ENCODE peak calls at places on chromosome 19, in four cellular contexts. C is HepG2, U is H1, F is SK-N-SH. N is an unnamed sample.

GRCh38 chr19:39156230-39156890 is 30.8 kb downstream of the PAK4 start:
- DNase-seq in C (no peak), U (no peak), F (no peak), N (no peak)

GRCh38 chr19:1251233-1251502 is 2.8 kb downstream of the MIDN start:
- DNase-seq in C (peak), U (no peak), F (peak), N (peak)

GRCh38 chr19:55688422-55689218 is 13.6 kb downstream of the EPN1 start:
- DNase-seq in C (no peak), U (no peak), F (no peak), N (no peak)

GRCh38 chr19:45630463-45630862 is 8.7 kb downstream of the EML2 start:
- DNase-seq in C (no peak), U (no peak), F (peak), N (peak)

GRCh38 chr19:8304841-8305621 is 3.1 kb downstream of the CD320 start:
- DNase-seq in C (no peak), U (peak), F (peak), N (peak)

GRCh38 chr19:4705413-4706131 is 18.1 kb downstream of the DPP9 start:
- DNase-seq in C (peak), U (no peak), F (no peak), N (no peak)

GRCh38 chr19:1468274-1469199 is 10.5 kb downstream of the C19orf25 start:
- DNase-seq in C (no peak), U (peak), F (no peak), N (peak)

GRCh38 chr19:7618366-7618765 is 11.0 kb downstream of the XAB2 start:
- DNase-seq in C (peak), U (no peak), F (peak), N (peak)

GRCh38 chr19:9597027-9597426 is 12.7 kb upstream of the ZNF121 start:
- DNase-seq in C (no peak), U (no peak), F (no peak), N (no peak)

GRCh38 chr19:50660083-50660366 is 10.8 kb downstream of the C19orf81 start:
- DNase-seq in C (no peak), U (no peak), F (no peak), N (no peak)

GRCh38 chr19:5083547-5083965 is 114.6 kb downstream of the KDM4B start:
- DNase-seq in C (no peak), U (no peak), F (no peak), N (no peak)

GRCh38 chr19:1119475-1120217 is 15.9 kb downstream of the GPX4 start:
- DNase-seq in C (no peak), U (no peak), F (no peak), N (no peak)

GRCh38 chr19:47095707-47096704 is 17.6 kb downstream of the ZC3H4 start:
- DNase-seq in C (peak), U (no peak), F (no peak), N (peak)

GRCh38 chr19:11856568-11857264 is 8.2 kb downstream of the ZNF439 start:
- DNase-seq in C (no peak), U (no peak), F (no peak), N (no peak)

GRCh38 chr19:14333101-14333871 is 48.0 kb upstream of the ADGRE5 start:
- DNase-seq in C (no peak), U (peak), F (peak), N (no peak)

GRCh38 chr19:15456871-15457700 is 7.3 kb downstream of the RASAL3 start:
- DNase-seq in C (no peak), U (peak), F (no peak), N (peak)

GRCh38 chr19:46609511-46610412 is 8.6 kb downstream of the CALM3 start:
- DNase-seq in C (no peak), U (no peak), F (peak), N (no peak)

GRCh38 chr19:6828698-6829633 is 56.5 kb downstream of the VAV1 start:
- DNase-seq in C (no peak), U (no peak), F (no peak), N (peak)

GRCh38 chr19:51138549-51138979 is 3.5 kb upstream of the SIGLEC7 start:
- DNase-seq in C (no peak), U (no peak), F (no peak), N (no peak)

GRCh38 chr19:45442927-45443461 is 19.3 kb upstream of the ERCC1 start:
- DNase-seq in C (no peak), U (peak), F (peak), N (no peak)

GRCh38 chr19:45403781-45404556 is 900 bp downstream of the PPP1R13L start:
- DNase-seq in C (peak), U (peak), F (peak), N (peak)

GRCh38 chr19:54708781-54709180 is 15.5 kb upstream of the KIR3DL3 start:
- DNase-seq in C (no peak), U (no peak), F (no peak), N (no peak)

GRCh38 chr19:28377077-28377476 is 835.9 kb downstream of the UQCRFS1 start:
- DNase-seq in C (no peak), U (no peak), F (no peak), N (no peak)

GRCh38 chr19:45499196-45500180 is 1.2 kb downstream of the PPM1N start:
- DNase-seq in C (no peak), U (peak), F (peak), N (peak)

GRCh38 chr19:16078311-16078758 is 2.0 kb downstream of the TPM4 start:
- DNase-seq in C (no peak), U (no peak), F (no peak), N (no peak)

GRCh38 chr19:41886761-41887710 is 4.1 kb downstream of the ARHGEF1 start:
- DNase-seq in C (no peak), U (no peak), F (no peak), N (no peak)

GRCh38 chr19:40465025-40465780 is at the start of gene BLVRB:
- DNase-seq in C (peak), U (no peak), F (no peak), N (peak)

GRCh38 chr19:56156768-56157167 is 15.7 kb downstream of the ZNF444 start:
- DNase-seq in C (no peak), U (no peak), F (no peak), N (no peak)

GRCh38 chr19:4358709-4359626 is 15.6 kb downstream of the MPND start:
- DNase-seq in C (no peak), U (no peak), F (peak), N (no peak)

GRCh38 chr19:14082675-14082960 is 3.0 kb downstream of the C19orf67 start:
- DNase-seq in C (no peak), U (no peak), F (no peak), N (no peak)

GRCh38 chr19:56290104-56290503 is 17.6 kb downstream of the EDDM13 start:
- DNase-seq in C (no peak), U (no peak), F (no peak), N (no peak)

GRCh38 chr19:29577662-29577963 is 28.5 kb upstream of the POP4 start:
- DNase-seq in C (no peak), U (no peak), F (no peak), N (no peak)

GRCh38 chr19:13118424-13119193 is 545 bp downstream of the NACC1 start:
- DNase-seq in C (peak), U (peak), F (peak), N (peak)

GRCh38 chr19:35931874-35932202 is 4.3 kb upstream of the LRFN3 start:
- DNase-seq in C (no peak), U (no peak), F (no peak), N (no peak)

GRCh38 chr19:35925501-35925900 is 10.7 kb upstream of the LRFN3 start:
- DNase-seq in C (no peak), U (no peak), F (no peak), N (no peak)

GRCh38 chr19:35932291-35932936 is 3.8 kb upstream of the LRFN3 start:
- DNase-seq in C (no peak), U (no peak), F (no peak), N (no peak)

GRCh38 chr19:35931161-35931873 is 4.9 kb upstream of the LRFN3 start:
- DNase-seq in C (peak), U (peak), F (peak), N (peak)

GRCh38 chr19:35928507-35928906 is 7.7 kb upstream of the LRFN3 start:
- DNase-seq in C (no peak), U (no peak), F (no peak), N (no peak)
- TF ChIP-seq JUND in C (no peak), U (no peak), F (no peak), N (no peak)

DNA sequence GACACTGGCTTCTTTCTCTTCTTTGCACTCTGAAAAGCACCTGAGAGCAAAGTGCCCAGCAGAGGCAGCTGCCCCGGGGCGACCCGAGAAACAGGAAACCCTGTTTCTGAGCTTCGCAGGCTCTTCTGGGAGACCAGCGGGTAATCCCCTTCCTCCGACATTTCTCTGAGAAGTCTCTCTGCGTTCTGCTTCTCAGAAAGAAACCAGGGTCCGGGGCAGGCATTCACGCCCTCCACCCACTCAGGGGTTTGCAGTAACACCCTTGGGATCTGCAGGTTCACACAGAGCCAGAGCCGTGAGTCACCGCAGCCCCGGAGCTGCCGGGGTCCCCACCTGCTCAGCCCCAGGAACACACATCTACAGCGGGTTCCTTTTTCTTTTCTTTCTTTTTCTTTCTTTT is 86.0 kb downstream of the GADD45B start:
- DNase-seq in C (no peak), U (no peak), F (no peak), N (no peak)
- TF ChIP-seq JUND in C (no peak), U (no peak), F (no peak), N (no peak)

DNA sequence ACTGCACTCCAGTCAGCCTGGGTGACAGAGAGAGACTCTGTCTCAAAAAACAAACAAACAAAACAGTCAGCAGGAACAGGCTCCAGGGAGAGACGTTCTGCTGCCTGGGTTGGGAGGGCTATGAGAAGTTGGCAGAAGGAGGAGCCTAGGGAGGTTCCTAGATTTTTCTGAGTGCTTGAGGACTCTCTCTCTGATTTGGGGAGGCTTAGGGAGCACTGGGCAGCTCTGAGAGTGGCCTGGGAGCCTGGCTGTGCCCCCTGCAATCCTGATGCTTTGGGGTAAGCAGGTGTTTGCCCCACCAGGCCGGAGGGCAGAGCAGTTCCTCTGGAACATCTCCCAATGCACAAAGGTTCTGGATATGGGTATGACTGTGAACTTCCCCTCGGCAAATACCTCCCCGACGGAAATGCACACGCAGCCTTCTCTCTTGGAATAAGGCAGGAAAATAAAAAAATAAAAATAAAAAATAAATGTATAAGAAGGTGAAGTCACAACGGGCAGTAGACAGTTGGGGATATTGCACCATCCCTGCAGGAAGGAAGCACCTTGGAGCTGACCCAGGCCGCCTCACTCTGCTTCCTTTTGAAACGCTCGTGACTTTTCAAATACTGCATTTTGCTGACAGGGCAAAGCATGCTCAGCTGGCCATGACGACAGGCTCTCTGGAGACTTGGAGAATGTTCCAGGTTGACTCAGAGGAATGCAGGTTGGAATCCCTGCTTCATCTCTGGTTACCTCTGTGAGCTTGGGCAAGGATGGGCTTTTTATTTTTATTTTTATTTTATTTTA is 26.5 kb upstream of the HOMER3 start:
- DNase-seq in C (no peak), U (no peak), F (no peak), N (peak)
- TF ChIP-seq JUND in C (no peak), U (no peak), F (no peak), N (no peak)

GRCh38 chr19:35140207-35140897 is 1.7 kb downstream of the FXYD1 start:
- DNase-seq in C (no peak), U (no peak), F (no peak), N (no peak)

GRCh38 chr19:35141627-35142401 is 1.2 kb upstream of the FXYD7 start:
- DNase-seq in C (no peak), U (peak), F (no peak), N (no peak)

GRCh38 chr19:35142531-35143230 is 374 bp upstream of the FXYD7 start:
- DNase-seq in C (no peak), U (peak), F (peak), N (no peak)

GRCh38 chr19:35139618-35139943 is 957 bp downstream of the FXYD1 start:
- DNase-seq in C (no peak), U (no peak), F (no peak), N (no peak)

GRCh38 chr19:35140898-35141626 is 2.0 kb upstream of the FXYD7 start:
- DNase-seq in C (peak), U (peak), F (peak), N (peak)
- TF ChIP-seq JUND in C (no peak), U (no peak), F (no peak), N (no peak)

GRCh38 chr19:2974342-2974932 is 2.9 kb upstream of the TLE6 start:
- DNase-seq in C (no peak), U (no peak), F (no peak), N (no peak)
- TF ChIP-seq JUND in C (no peak), U (no peak), F (no peak), N (no peak)

DNA sequence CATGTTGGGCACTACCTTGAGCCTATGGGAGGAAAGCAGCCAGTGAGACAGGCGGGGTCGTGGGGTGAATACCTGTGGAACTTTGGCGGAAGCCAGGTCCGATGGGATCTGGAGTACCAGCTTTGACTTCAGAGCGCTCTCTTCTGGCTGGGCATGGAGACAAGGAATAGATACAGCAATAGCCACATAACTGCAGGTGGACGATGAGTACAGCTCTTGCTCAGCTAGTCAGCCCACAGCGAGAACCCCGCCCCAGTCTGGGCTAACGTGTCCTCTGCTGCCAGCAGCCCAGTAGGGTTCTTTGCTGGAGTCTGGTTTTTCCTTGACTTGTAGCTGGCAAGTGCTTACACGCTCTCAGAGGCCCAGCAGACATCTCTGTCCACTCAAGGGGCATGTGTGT is 83.4 kb downstream of the SIPA1L3 start:
- DNase-seq in C (no peak), U (peak), F (no peak), N (peak)
- TF ChIP-seq JUND in C (no peak), U (no peak), F (no peak), N (no peak)

GRCh38 chr19:48468806-48469055 is 438 bp upstream of the CYTH2 start:
- DNase-seq in C (no peak), U (no peak), F (no peak), N (no peak)

GRCh38 chr19:48470856-48471255 is 1.7 kb downstream of the CYTH2 start:
- DNase-seq in C (no peak), U (no peak), F (no peak), N (no peak)

GRCh38 chr19:48471836-48472235 is 2.7 kb downstream of the CYTH2 start:
- DNase-seq in C (no peak), U (no peak), F (no peak), N (no peak)

GRCh38 chr19:48469056-48469881 is at the start of gene CYTH2:
- DNase-seq in C (peak), U (peak), F (peak), N (peak)

GRCh38 chr19:48470281-48470680 is 1.1 kb downstream of the CYTH2 start:
- DNase-seq in C (no peak), U (no peak), F (no peak), N (no peak)
- TF ChIP-seq JUND in C (no peak), U (no peak), F (no peak), N (no peak)

GRCh38 chr19:43552616-43553015 is 19.6 kb downstream of the ZNF575 start:
- DNase-seq in C (no peak), U (no peak), F (no peak), N (no peak)

GRCh38 chr19:43554317-43554895 is 20.9 kb downstream of the XRCC1 start:
- DNase-seq in C (no peak), U (no peak), F (no peak), N (no peak)

GRCh38 chr19:43555185-43555770 is 20.0 kb downstream of the XRCC1 start:
- DNase-seq in C (peak), U (peak), F (peak), N (peak)

GRCh38 chr19:43552198-43552450 is 19.1 kb downstream of the ZNF575 start:
- DNase-seq in C (no peak), U (no peak), F (no peak), N (no peak)

GRCh38 chr19:43553656-43554055 is 20.7 kb downstream of the ZNF575 start:
- DNase-seq in C (no peak), U (no peak), F (no peak), N (no peak)
- TF ChIP-seq JUND in C (no peak), U (no peak), F (no peak), N (no peak)

GRCh38 chr19:32872391-32872790 is 2.8 kb upstream of the SLC7A9 start:
- DNase-seq in C (no peak), U (peak), F (no peak), N (no peak)

GRCh38 chr19:32868206-32868950 is 1.2 kb downstream of the SLC7A9 start:
- DNase-seq in C (no peak), U (no peak), F (no peak), N (no peak)

GRCh38 chr19:32870154-32870573 is 597 bp upstream of the SLC7A9 start:
- DNase-seq in C (peak), U (peak), F (no peak), N (no peak)

GRCh38 chr19:32870981-32871451 is 1.4 kb upstream of the SLC7A9 start:
- DNase-seq in C (peak), U (peak), F (no peak), N (no peak)

DNA sequence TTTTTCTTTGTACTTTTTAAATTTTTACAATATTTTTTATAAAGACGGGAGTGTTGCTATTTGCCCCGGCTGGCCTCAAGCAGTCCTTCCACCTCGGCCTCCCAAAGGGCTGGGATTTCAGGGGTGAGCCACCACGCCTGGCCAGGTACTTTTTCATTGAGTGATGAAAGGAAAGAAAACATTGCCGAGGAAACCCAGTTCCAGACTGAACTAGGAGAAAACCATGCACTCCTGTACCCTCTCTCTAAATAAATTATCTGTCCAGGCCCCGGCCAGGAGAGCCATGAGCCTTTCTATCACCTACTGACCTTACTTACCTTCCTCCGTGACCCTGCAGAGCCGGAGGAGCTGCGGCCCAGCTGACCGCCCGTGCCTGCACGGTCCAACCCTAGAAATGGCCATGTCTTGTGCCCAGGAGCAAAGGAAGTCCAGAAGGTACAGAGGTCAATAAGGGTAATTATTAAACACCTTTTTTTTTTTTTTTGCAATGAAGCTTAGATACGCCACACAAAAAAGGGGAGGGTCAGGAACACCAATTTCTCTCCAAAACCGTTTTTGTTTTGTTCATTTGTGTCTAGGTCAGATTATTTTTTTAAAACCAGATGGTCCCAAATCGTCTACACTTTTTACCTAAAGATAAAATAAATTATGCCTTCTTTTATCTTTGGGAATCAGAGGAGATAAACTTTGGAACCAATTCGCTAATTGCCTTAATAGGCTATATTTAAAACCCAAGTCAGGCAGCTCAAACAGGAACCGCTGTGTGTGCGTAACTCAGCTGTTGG is at the start of gene SLC7A9:
- DNase-seq in C (peak), U (peak), F (no peak), N (no peak)
- TF ChIP-seq JUND in C (no peak), U (no peak), F (no peak), N (no peak)